ENCODE peak calls at places on chromosomes 12 and 14, in eight cellular contexts. One of them, this sample, is unnamed.

GRCh38 chr12:76310110-76310509 is 38.1 kb downstream of the BBS10 start:
- DNase-seq in HT1080: peak
- DNase-seq in lower lobe of right lung: no peak
- DNase-seq in prostate gland: no peak
- DNase-seq in dermis microvascular lymphatic vessel endothelial cell: no peak
- DNase-seq in RPMI7951: peak
- DNase-seq in neuronal stem cell: no peak
- DNase-seq in iPS-NIHi11: no peak
- DNase-seq in this sample: no peak

GRCh38 chr14:100048786-100049185 is 16.4 kb upstream of the EVL start:
- DNase-seq in dermis microvascular lymphatic vessel endothelial cell: no peak
- DNase-seq in prostate gland: no peak
- DNase-seq in RPMI7951: no peak
- DNase-seq in HT1080: no peak
- DNase-seq in lower lobe of right lung: no peak
- DNase-seq in iPS-NIHi11: no peak
- DNase-seq in neuronal stem cell: no peak
- DNase-seq in this sample: no peak

GRCh38 chr14:102731871-102732800 is 45.1 kb upstream of the TRAF3 start:
- DNase-seq in dermis microvascular lymphatic vessel endothelial cell: no peak
- DNase-seq in RPMI7951: no peak
- DNase-seq in neuronal stem cell: no peak
- DNase-seq in prostate gland: no peak
- DNase-seq in lower lobe of right lung: no peak
- DNase-seq in iPS-NIHi11: no peak
- DNase-seq in HT1080: no peak
- DNase-seq in this sample: no peak

GRCh38 chr14:75982724-75983358 is 1.0 kb upstream of the TGFB3 start:
- DNase-seq in lower lobe of right lung: peak
- DNase-seq in prostate gland: no peak
- DNase-seq in RPMI7951: peak
- DNase-seq in dermis microvascular lymphatic vessel endothelial cell: no peak
- DNase-seq in iPS-NIHi11: no peak
- DNase-seq in HT1080: peak
- DNase-seq in neuronal stem cell: no peak
- DNase-seq in this sample: no peak

GRCh38 chr14:20490563-20490962 is 14.8 kb upstream of the RNASE10 start:
- DNase-seq in prostate gland: no peak
- DNase-seq in neuronal stem cell: no peak
- DNase-seq in dermis microvascular lymphatic vessel endothelial cell: no peak
- DNase-seq in iPS-NIHi11: no peak
- DNase-seq in RPMI7951: no peak
- DNase-seq in HT1080: no peak
- DNase-seq in lower lobe of right lung: no peak
- DNase-seq in this sample: no peak

GRCh38 chr12:62859203-62859799 is 75.6 kb downstream of the PPM1H start:
- DNase-seq in dermis microvascular lymphatic vessel endothelial cell: no peak
- DNase-seq in lower lobe of right lung: no peak
- DNase-seq in prostate gland: no peak
- DNase-seq in iPS-NIHi11: no peak
- DNase-seq in RPMI7951: no peak
- DNase-seq in HT1080: no peak
- DNase-seq in neuronal stem cell: no peak
- DNase-seq in this sample: no peak

GRCh38 chr12:2984698-2985097 is 25.5 kb downstream of the TEAD4 start:
- DNase-seq in RPMI7951: no peak
- DNase-seq in prostate gland: no peak
- DNase-seq in HT1080: no peak
- DNase-seq in lower lobe of right lung: no peak
- DNase-seq in iPS-NIHi11: no peak
- DNase-seq in dermis microvascular lymphatic vessel endothelial cell: no peak
- DNase-seq in neuronal stem cell: no peak
- DNase-seq in this sample: no peak

GRCh38 chr14:74978416-74978947 is 23.1 kb upstream of the PGF start:
- DNase-seq in RPMI7951: peak
- DNase-seq in prostate gland: no peak
- DNase-seq in lower lobe of right lung: no peak
- DNase-seq in HT1080: no peak
- DNase-seq in neuronal stem cell: no peak
- DNase-seq in dermis microvascular lymphatic vessel endothelial cell: no peak
- DNase-seq in iPS-NIHi11: no peak
- DNase-seq in this sample: no peak

GRCh38 chr14:92058006-92058917 is 18.4 kb upstream of the TRIP11 start:
- DNase-seq in lower lobe of right lung: no peak
- DNase-seq in prostate gland: no peak
- DNase-seq in RPMI7951: no peak
- DNase-seq in neuronal stem cell: no peak
- DNase-seq in iPS-NIHi11: no peak
- DNase-seq in dermis microvascular lymphatic vessel endothelial cell: no peak
- DNase-seq in HT1080: no peak
- DNase-seq in this sample: no peak

GRCh38 chr14:36256131-36256801 is 64.2 kb downstream of the MBIP start:
- DNase-seq in dermis microvascular lymphatic vessel endothelial cell: no peak
- DNase-seq in HT1080: no peak
- DNase-seq in prostate gland: peak
- DNase-seq in lower lobe of right lung: no peak
- DNase-seq in neuronal stem cell: no peak
- DNase-seq in iPS-NIHi11: no peak
- DNase-seq in RPMI7951: no peak
- DNase-seq in this sample: no peak

GRCh38 chr12:39990122-39991101 is 115.5 kb downstream of the SLC2A13 start:
- DNase-seq in neuronal stem cell: no peak
- DNase-seq in prostate gland: peak
- DNase-seq in HT1080: peak
- DNase-seq in RPMI7951: peak
- DNase-seq in lower lobe of right lung: peak
- DNase-seq in dermis microvascular lymphatic vessel endothelial cell: peak
- DNase-seq in iPS-NIHi11: peak
- DNase-seq in this sample: no peak

GRCh38 chr12:58781609-58782008 is 138.7 kb downstream of the LRIG3 start:
- DNase-seq in dermis microvascular lymphatic vessel endothelial cell: no peak
- DNase-seq in neuronal stem cell: no peak
- DNase-seq in HT1080: no peak
- DNase-seq in iPS-NIHi11: no peak
- DNase-seq in lower lobe of right lung: no peak
- DNase-seq in RPMI7951: no peak
- DNase-seq in prostate gland: no peak
- DNase-seq in this sample: no peak

GRCh38 chr12:122225683-122226365 is at the start of gene DIABLO:
- DNase-seq in lower lobe of right lung: peak
- DNase-seq in neuronal stem cell: peak
- DNase-seq in iPS-NIHi11: peak
- DNase-seq in dermis microvascular lymphatic vessel endothelial cell: peak
- DNase-seq in HT1080: peak
- DNase-seq in prostate gland: peak
- DNase-seq in RPMI7951: peak
- DNase-seq in this sample: peak

GRCh38 chr12:62519043-62519442 is 52.4 kb downstream of the MON2 start:
- DNase-seq in RPMI7951: no peak
- DNase-seq in HT1080: no peak
- DNase-seq in iPS-NIHi11: peak
- DNase-seq in neuronal stem cell: no peak
- DNase-seq in lower lobe of right lung: no peak
- DNase-seq in prostate gland: no peak
- DNase-seq in dermis microvascular lymphatic vessel endothelial cell: no peak
- DNase-seq in this sample: no peak

GRCh38 chr14:75011356-75012097 is 8.8 kb downstream of the EIF2B2 start:
- DNase-seq in neuronal stem cell: no peak
- DNase-seq in lower lobe of right lung: no peak
- DNase-seq in RPMI7951: peak
- DNase-seq in prostate gland: no peak
- DNase-seq in HT1080: peak
- DNase-seq in dermis microvascular lymphatic vessel endothelial cell: no peak
- DNase-seq in iPS-NIHi11: no peak
- DNase-seq in this sample: no peak

GRCh38 chr14:32607399-32607798 is 278.3 kb downstream of the AKAP6 start:
- DNase-seq in prostate gland: no peak
- DNase-seq in RPMI7951: no peak
- DNase-seq in lower lobe of right lung: no peak
- DNase-seq in HT1080: no peak
- DNase-seq in neuronal stem cell: no peak
- DNase-seq in iPS-NIHi11: no peak
- DNase-seq in dermis microvascular lymphatic vessel endothelial cell: no peak
- DNase-seq in this sample: no peak

GRCh38 chr12:108773798-108774788 is 42.8 kb upstream of the CORO1C start:
- DNase-seq in HT1080: peak
- DNase-seq in dermis microvascular lymphatic vessel endothelial cell: peak
- DNase-seq in prostate gland: peak
- DNase-seq in RPMI7951: peak
- DNase-seq in lower lobe of right lung: peak
- DNase-seq in neuronal stem cell: no peak
- DNase-seq in iPS-NIHi11: no peak
- DNase-seq in this sample: no peak

GRCh38 chr14:64501326-64502171 is 2.1 kb downstream of the ZBTB25 start:
- DNase-seq in prostate gland: peak
- DNase-seq in dermis microvascular lymphatic vessel endothelial cell: no peak
- DNase-seq in neuronal stem cell: no peak
- DNase-seq in HT1080: peak
- DNase-seq in iPS-NIHi11: peak
- DNase-seq in RPMI7951: peak
- DNase-seq in lower lobe of right lung: peak
- DNase-seq in this sample: no peak

GRCh38 chr14:67575684-67576083 is 24.4 kb downstream of the PIGH start:
- DNase-seq in prostate gland: no peak
- DNase-seq in lower lobe of right lung: peak
- DNase-seq in dermis microvascular lymphatic vessel endothelial cell: no peak
- DNase-seq in neuronal stem cell: no peak
- DNase-seq in iPS-NIHi11: no peak
- DNase-seq in RPMI7951: no peak
- DNase-seq in HT1080: peak
- DNase-seq in this sample: peak

GRCh38 chr12:16300222-16300621 is 22.7 kb upstream of the SLC15A5 start:
- DNase-seq in HT1080: no peak
- DNase-seq in neuronal stem cell: no peak
- DNase-seq in dermis microvascular lymphatic vessel endothelial cell: no peak
- DNase-seq in iPS-NIHi11: no peak
- DNase-seq in RPMI7951: no peak
- DNase-seq in lower lobe of right lung: no peak
- DNase-seq in prostate gland: no peak
- DNase-seq in this sample: no peak

GRCh38 chr14:68394719-68395117 is 398.1 kb downstream of the ZFP36L1 start:
- DNase-seq in lower lobe of right lung: no peak
- DNase-seq in prostate gland: no peak
- DNase-seq in dermis microvascular lymphatic vessel endothelial cell: no peak
- DNase-seq in RPMI7951: no peak
- DNase-seq in neuronal stem cell: peak
- DNase-seq in HT1080: no peak
- DNase-seq in iPS-NIHi11: no peak
- DNase-seq in this sample: no peak

GRCh38 chr14:78978896-78979295 is 808.7 kb downstream of the NRXN3 start:
- DNase-seq in RPMI7951: no peak
- DNase-seq in prostate gland: no peak
- DNase-seq in dermis microvascular lymphatic vessel endothelial cell: no peak
- DNase-seq in HT1080: no peak
- DNase-seq in iPS-NIHi11: no peak
- DNase-seq in lower lobe of right lung: no peak
- DNase-seq in neuronal stem cell: no peak
- DNase-seq in this sample: no peak

GRCh38 chr14:68144051-68144681 is 324.6 kb downstream of the RAD51B start:
- DNase-seq in dermis microvascular lymphatic vessel endothelial cell: no peak
- DNase-seq in HT1080: peak
- DNase-seq in lower lobe of right lung: no peak
- DNase-seq in neuronal stem cell: no peak
- DNase-seq in iPS-NIHi11: no peak
- DNase-seq in prostate gland: peak
- DNase-seq in RPMI7951: peak
- DNase-seq in this sample: no peak

GRCh38 chr12:1811281-1811947 is 9.0 kb upstream of the LRTM2 start:
- DNase-seq in prostate gland: no peak
- DNase-seq in lower lobe of right lung: no peak
- DNase-seq in iPS-NIHi11: no peak
- DNase-seq in dermis microvascular lymphatic vessel endothelial cell: no peak
- DNase-seq in HT1080: peak
- DNase-seq in neuronal stem cell: no peak
- DNase-seq in RPMI7951: peak
- DNase-seq in this sample: peak

GRCh38 chr12:113818833-113819232 is 147.3 kb downstream of the RBM19 start:
- DNase-seq in lower lobe of right lung: no peak
- DNase-seq in dermis microvascular lymphatic vessel endothelial cell: no peak
- DNase-seq in prostate gland: no peak
- DNase-seq in iPS-NIHi11: peak
- DNase-seq in RPMI7951: no peak
- DNase-seq in HT1080: no peak
- DNase-seq in neuronal stem cell: peak
- DNase-seq in this sample: no peak

GRCh38 chr12:12072064-12072760 is 1.5 kb downstream of the BCL2L14 start:
- DNase-seq in neuronal stem cell: no peak
- DNase-seq in prostate gland: peak
- DNase-seq in RPMI7951: no peak
- DNase-seq in HT1080: no peak
- DNase-seq in iPS-NIHi11: no peak
- DNase-seq in dermis microvascular lymphatic vessel endothelial cell: no peak
- DNase-seq in lower lobe of right lung: peak
- DNase-seq in this sample: no peak

GRCh38 chr12:121793501-121793835 is at the start of gene RHOF:
- DNase-seq in iPS-NIHi11: peak
- DNase-seq in neuronal stem cell: no peak
- DNase-seq in RPMI7951: no peak
- DNase-seq in prostate gland: no peak
- DNase-seq in HT1080: no peak
- DNase-seq in dermis microvascular lymphatic vessel endothelial cell: no peak
- DNase-seq in lower lobe of right lung: peak
- DNase-seq in this sample: no peak

GRCh38 chr12:110266381-110266909 is 14.6 kb upstream of the ATP2A2 start:
- DNase-seq in prostate gland: no peak
- DNase-seq in RPMI7951: no peak
- DNase-seq in dermis microvascular lymphatic vessel endothelial cell: no peak
- DNase-seq in lower lobe of right lung: no peak
- DNase-seq in neuronal stem cell: no peak
- DNase-seq in iPS-NIHi11: no peak
- DNase-seq in HT1080: no peak
- DNase-seq in this sample: no peak

GRCh38 chr12:132665794-132666193 is 21.3 kb downstream of the POLE start:
- DNase-seq in lower lobe of right lung: no peak
- DNase-seq in prostate gland: no peak
- DNase-seq in dermis microvascular lymphatic vessel endothelial cell: no peak
- DNase-seq in RPMI7951: no peak
- DNase-seq in neuronal stem cell: no peak
- DNase-seq in HT1080: no peak
- DNase-seq in iPS-NIHi11: no peak
- DNase-seq in this sample: no peak

GRCh38 chr12:53980448-53981388 is 4.2 kb upstream of the HOXC10 start:
- DNase-seq in neuronal stem cell: no peak
- DNase-seq in lower lobe of right lung: no peak
- DNase-seq in prostate gland: no peak
- DNase-seq in HT1080: no peak
- DNase-seq in RPMI7951: no peak
- DNase-seq in iPS-NIHi11: no peak
- DNase-seq in dermis microvascular lymphatic vessel endothelial cell: no peak
- DNase-seq in this sample: no peak

GRCh38 chr12:15774819-15775218 is 14.4 kb downstream of the EPS8 start:
- DNase-seq in iPS-NIHi11: no peak
- DNase-seq in RPMI7951: peak
- DNase-seq in dermis microvascular lymphatic vessel endothelial cell: no peak
- DNase-seq in lower lobe of right lung: no peak
- DNase-seq in neuronal stem cell: no peak
- DNase-seq in prostate gland: no peak
- DNase-seq in HT1080: no peak
- DNase-seq in this sample: no peak

GRCh38 chr12:68374315-68374982 is 42.3 kb upstream of the MDM1 start:
- DNase-seq in prostate gland: no peak
- DNase-seq in iPS-NIHi11: no peak
- DNase-seq in dermis microvascular lymphatic vessel endothelial cell: no peak
- DNase-seq in neuronal stem cell: no peak
- DNase-seq in RPMI7951: no peak
- DNase-seq in lower lobe of right lung: no peak
- DNase-seq in HT1080: no peak
- DNase-seq in this sample: no peak

GRCh38 chr12:127909031-127909430 is 357.9 kb upstream of the TMEM132C start:
- DNase-seq in HT1080: no peak
- DNase-seq in iPS-NIHi11: no peak
- DNase-seq in prostate gland: no peak
- DNase-seq in dermis microvascular lymphatic vessel endothelial cell: no peak
- DNase-seq in neuronal stem cell: no peak
- DNase-seq in RPMI7951: no peak
- DNase-seq in lower lobe of right lung: no peak
- DNase-seq in this sample: no peak

GRCh38 chr14:50031534-50032313 is 84.6 kb downstream of the VCPKMT start:
- DNase-seq in prostate gland: no peak
- DNase-seq in iPS-NIHi11: no peak
- DNase-seq in dermis microvascular lymphatic vessel endothelial cell: no peak
- DNase-seq in RPMI7951: no peak
- DNase-seq in lower lobe of right lung: no peak
- DNase-seq in neuronal stem cell: no peak
- DNase-seq in HT1080: no peak
- DNase-seq in this sample: no peak

This sample was measured in SIG-M5.